ENCODE peak calls at places on chromosomes 4 and X, in four cellular contexts. W is NCI-H187, N is skeletal muscle cell, A is left colon. I is an unnamed sample.

GRCh38 chr4:152860057-152860456 is 76.1 kb upstream of the FHDC1 start:
- DNase-seq in W (no peak), N (no peak), A (no peak), I (no peak)

GRCh38 chrX:71302461-71303213 is 1.1 kb downstream of the ITGB1BP2 start:
- DNase-seq in W (no peak), N (no peak), A (no peak), I (no peak)

GRCh38 chrX:23118890-23119527 is 119.2 kb downstream of the DDX53 start:
- DNase-seq in W (no peak), N (no peak), A (no peak), I (no peak)

GRCh38 chr4:89754531-89754930 is 82.4 kb downstream of the SNCA start:
- DNase-seq in W (no peak), N (no peak), A (no peak), I (no peak)

GRCh38 chr4:105923507-105924238 is 28.4 kb downstream of the NPNT start:
- DNase-seq in W (no peak), N (peak), A (no peak), I (peak)

GRCh38 chrX:105017641-105018040 is 202.9 kb downstream of the TEX13A start:
- DNase-seq in W (no peak), N (no peak), A (no peak), I (no peak)

GRCh38 chr4:2458546-2459491 is 10.1 kb upstream of the RNF4 start:
- DNase-seq in W (no peak), N (no peak), A (no peak), I (no peak)

GRCh38 chr4:175330236-175330635 is 412.1 kb downstream of the ADAM29 start:
- DNase-seq in W (no peak), N (no peak), A (no peak), I (no peak)

GRCh38 chr4:7255488-7255881 is 63.1 kb downstream of the SORCS2 start:
- DNase-seq in W (no peak), N (no peak), A (no peak), I (no peak)

GRCh38 chr4:186298034-186298647 is 32.2 kb downstream of the F11 start:
- DNase-seq in W (no peak), N (no peak), A (no peak), I (no peak)

GRCh38 chr4:173488074-173488473 is 42.0 kb downstream of the HAND2 start:
- DNase-seq in W (no peak), N (no peak), A (no peak), I (no peak)